ENCODE peak calls at places on chromosomes 6 and 20, in nine cellular contexts. O, V, Y, W, D, J, P, X and M are unnamed samples.

GRCh38 chr20:49037962-49038387 is 8.1 kb upstream of the CSE1L start:
- DNase-seq in V (no peak), X (peak), J (no peak), O (no peak), P (no peak), W (no peak), D (no peak), Y (no peak), M (no peak)

GRCh38 chr20:32179934-32180333 is 27.6 kb downstream of the PLAGL2 start:
- DNase-seq in O (no peak), X (no peak), V (no peak), P (no peak), J (no peak), D (no peak), W (no peak), Y (no peak), M (no peak)

GRCh38 chr6:37513576-37513975 is 13.9 kb upstream of the CCDC167 start:
- DNase-seq in J (no peak), D (no peak), X (no peak), V (no peak), P (no peak), Y (no peak), O (no peak), W (no peak), M (no peak)

GRCh38 chr6:139641412-139641811 is 267.0 kb upstream of the CITED2 start:
- DNase-seq in V (no peak), W (no peak), X (no peak), O (no peak), Y (no peak), J (no peak), P (no peak), D (no peak), M (no peak)

GRCh38 chr20:57272883-57273282 is 6.4 kb upstream of the BMP7 start:
- DNase-seq in D (no peak), O (no peak), Y (no peak), J (no peak), X (no peak), V (no peak), W (no peak), P (no peak), M (no peak)

GRCh38 chr6:47478233-47479155 is 905 bp downstream of the CD2AP start:
- DNase-seq in W (peak), P (peak), J (peak), Y (no peak), V (peak), O (no peak), D (no peak), X (peak), M (peak)

GRCh38 chr20:33915726-33916331 is 77.9 kb upstream of the RALY start:
- DNase-seq in Y (peak), V (peak), J (peak), W (no peak), O (peak), X (no peak), P (no peak), D (no peak), M (no peak)

GRCh38 chr6:2749972-2750600 is 636 bp downstream of the MYLK4 start:
- DNase-seq in W (peak), D (peak), V (peak), J (peak), O (peak), P (peak), X (peak), Y (peak), M (peak)

GRCh38 chr20:4234128-4234527 is 218.8 kb upstream of the RNF24 start:
- DNase-seq in V (peak), D (no peak), X (peak), P (no peak), O (no peak), Y (no peak), W (no peak), J (no peak), M (no peak)

GRCh38 chr6:122789862-122790739 is 1.0 kb downstream of the SMPDL3A start:
- DNase-seq in W (peak), X (peak), J (no peak), D (peak), P (peak), O (peak), V (peak), Y (no peak), M (no peak)

GRCh38 chr20:10674684-10675455 is 1.1 kb upstream of the JAG1 start:
- DNase-seq in O (no peak), J (peak), P (no peak), D (no peak), X (peak), W (peak), V (peak), Y (no peak), M (peak)

GRCh38 chr6:27178001-27178730 is 69.3 kb upstream of the PRSS16 start:
- DNase-seq in J (peak), O (peak), W (peak), D (peak), Y (peak), V (peak), X (peak), P (peak), M (peak)

GRCh38 chr6:150142657-150143501 is at the start of gene PPP1R14C:
- DNase-seq in V (peak), P (peak), X (peak), D (peak), O (no peak), W (peak), J (peak), Y (no peak), M (peak)

GRCh38 chr20:54633903-54634302 is 158.5 kb downstream of the DOK5 start:
- DNase-seq in X (peak), O (peak), W (no peak), Y (no peak), J (no peak), P (no peak), D (peak), V (no peak), M (no peak)

GRCh38 chr20:57695012-57695411 is 14.8 kb downstream of the PMEPA1 start:
- DNase-seq in Y (no peak), P (no peak), O (no peak), X (peak), J (no peak), W (peak), D (no peak), V (peak), M (no peak)

GRCh38 chr6:142746524-142746923 is 198.5 kb downstream of the HIVEP2 start:
- DNase-seq in D (no peak), V (no peak), P (peak), O (peak), W (no peak), Y (peak), X (no peak), J (peak), M (peak)

GRCh38 chr20:8690074-8690473 is 378.8 kb upstream of the PLCB4 start:
- DNase-seq in J (no peak), W (no peak), X (no peak), O (no peak), D (no peak), P (no peak), V (no peak), Y (no peak), M (no peak)

GRCh38 chr20:34199183-34199582 is 42.0 kb upstream of the ASIP start:
- DNase-seq in O (no peak), D (no peak), V (no peak), Y (no peak), W (no peak), J (no peak), X (no peak), P (no peak), M (no peak)

GRCh38 chr20:62368629-62369507 is 1.8 kb upstream of the LAMA5 start:
- DNase-seq in V (peak), J (peak), D (no peak), X (peak), P (no peak), Y (no peak), W (peak), O (no peak), M (no peak)

GRCh38 chr6:48111575-48111974 is 578 bp upstream of the PTCHD4 start:
- DNase-seq in Y (no peak), D (no peak), V (no peak), W (no peak), O (no peak), J (peak), P (no peak), X (no peak), M (no peak)

GRCh38 chr6:108200186-108200585 is 34.4 kb downstream of the NR2E1 start:
- DNase-seq in P (no peak), D (no peak), V (no peak), J (no peak), Y (no peak), O (no peak), W (no peak), X (no peak), M (no peak)

GRCh38 chr6:21187485-21187884 is 406.1 kb upstream of the SOX4 start:
- DNase-seq in P (no peak), J (no peak), D (no peak), Y (no peak), W (no peak), V (no peak), O (no peak), X (no peak), M (no peak)

GRCh38 chr6:52975580-52975979 is 19.5 kb downstream of the GSTA4 start:
- DNase-seq in O (no peak), X (peak), J (no peak), W (no peak), P (no peak), V (no peak), D (no peak), Y (no peak), M (no peak)

GRCh38 chr20:51454250-51454865 is 88.2 kb downstream of the NFATC2 start:
- DNase-seq in X (no peak), P (no peak), D (no peak), J (no peak), W (no peak), Y (no peak), V (no peak), O (no peak), M (no peak)